ENCODE peak calls at places on chromosome 12, in ten cellular contexts. One of them, this sample, is unnamed.

GRCh38 chr12:89573081-89573810 is 47.4 kb upstream of the POC1B start:
- DNase-seq in neural progenitor cell: no peak
- DNase-seq in CD4-positive, CD25-positive, alpha-beta regulatory T cell: no peak
- DNase-seq in heart right ventricle: no peak
- DNase-seq in thoracic aorta: no peak
- DNase-seq in upper lobe of left lung: no peak
- DNase-seq in CD8-positive, alpha-beta T cell: no peak
- DNase-seq in trophoblast cell: no peak
- DNase-seq in body of pancreas: no peak
- DNase-seq in lower lobe of right lung: no peak
- DNase-seq in this sample: no peak

GRCh38 chr12:28456934-28457710 is 266.9 kb downstream of the CCDC91 start:
- DNase-seq in neural progenitor cell: no peak
- DNase-seq in CD4-positive, CD25-positive, alpha-beta regulatory T cell: no peak
- DNase-seq in heart right ventricle: no peak
- DNase-seq in thoracic aorta: no peak
- DNase-seq in upper lobe of left lung: no peak
- DNase-seq in CD8-positive, alpha-beta T cell: no peak
- DNase-seq in trophoblast cell: no peak
- DNase-seq in body of pancreas: no peak
- DNase-seq in lower lobe of right lung: no peak
- DNase-seq in this sample: no peak

GRCh38 chr12:47834199-47835016 is 14.7 kb upstream of the HDAC7 start:
- DNase-seq in neural progenitor cell: no peak
- DNase-seq in CD4-positive, CD25-positive, alpha-beta regulatory T cell: no peak
- DNase-seq in heart right ventricle: no peak
- DNase-seq in thoracic aorta: no peak
- DNase-seq in upper lobe of left lung: no peak
- DNase-seq in CD8-positive, alpha-beta T cell: no peak
- DNase-seq in trophoblast cell: no peak
- DNase-seq in body of pancreas: no peak
- DNase-seq in lower lobe of right lung: no peak
- DNase-seq in this sample: no peak

GRCh38 chr12:27619308-27619707 is 76.9 kb upstream of the REP15 start:
- DNase-seq in neural progenitor cell: no peak
- DNase-seq in CD4-positive, CD25-positive, alpha-beta regulatory T cell: no peak
- DNase-seq in heart right ventricle: no peak
- DNase-seq in thoracic aorta: no peak
- DNase-seq in upper lobe of left lung: no peak
- DNase-seq in CD8-positive, alpha-beta T cell: no peak
- DNase-seq in trophoblast cell: peak; percentile 25
- DNase-seq in body of pancreas: no peak
- DNase-seq in lower lobe of right lung: no peak
- DNase-seq in this sample: no peak

GRCh38 chr12:7645395-7646177 is 20.1 kb downstream of the APOBEC1 start:
- DNase-seq in neural progenitor cell: peak; percentile 59
- DNase-seq in CD4-positive, CD25-positive, alpha-beta regulatory T cell: no peak
- DNase-seq in heart right ventricle: no peak
- DNase-seq in thoracic aorta: no peak
- DNase-seq in upper lobe of left lung: no peak
- DNase-seq in CD8-positive, alpha-beta T cell: no peak
- DNase-seq in trophoblast cell: peak; percentile 83
- DNase-seq in body of pancreas: peak; percentile 41
- DNase-seq in lower lobe of right lung: no peak
- DNase-seq in this sample: no peak

GRCh38 chr12:5184159-5184558 is 140.5 kb downstream of the KCNA5 start:
- DNase-seq in neural progenitor cell: no peak
- DNase-seq in CD4-positive, CD25-positive, alpha-beta regulatory T cell: no peak
- DNase-seq in heart right ventricle: no peak
- DNase-seq in thoracic aorta: no peak
- DNase-seq in upper lobe of left lung: no peak
- DNase-seq in CD8-positive, alpha-beta T cell: no peak
- DNase-seq in trophoblast cell: no peak
- DNase-seq in body of pancreas: no peak
- DNase-seq in lower lobe of right lung: no peak
- DNase-seq in this sample: no peak

GRCh38 chr12:91893476-91893875 is 252.2 kb downstream of the BTG1 start:
- DNase-seq in neural progenitor cell: no peak
- DNase-seq in CD4-positive, CD25-positive, alpha-beta regulatory T cell: no peak
- DNase-seq in heart right ventricle: no peak
- DNase-seq in thoracic aorta: no peak
- DNase-seq in upper lobe of left lung: no peak
- DNase-seq in CD8-positive, alpha-beta T cell: no peak
- DNase-seq in trophoblast cell: peak; percentile 69
- DNase-seq in body of pancreas: no peak
- DNase-seq in lower lobe of right lung: no peak
- DNase-seq in this sample: no peak

GRCh38 chr12:92356405-92356804 is 210.8 kb upstream of the BTG1 start:
- DNase-seq in neural progenitor cell: no peak
- DNase-seq in CD4-positive, CD25-positive, alpha-beta regulatory T cell: no peak
- DNase-seq in heart right ventricle: no peak
- DNase-seq in thoracic aorta: no peak
- DNase-seq in upper lobe of left lung: no peak
- DNase-seq in CD8-positive, alpha-beta T cell: no peak
- DNase-seq in trophoblast cell: no peak
- DNase-seq in body of pancreas: no peak
- DNase-seq in lower lobe of right lung: no peak
- DNase-seq in this sample: no peak

GRCh38 chr12:67193705-67194104 is 75.5 kb upstream of the CAND1 start:
- DNase-seq in neural progenitor cell: peak; percentile 70
- DNase-seq in CD4-positive, CD25-positive, alpha-beta regulatory T cell: no peak
- DNase-seq in heart right ventricle: peak; percentile 4
- DNase-seq in thoracic aorta: no peak
- DNase-seq in upper lobe of left lung: no peak
- DNase-seq in CD8-positive, alpha-beta T cell: no peak
- DNase-seq in trophoblast cell: peak; percentile 59
- DNase-seq in body of pancreas: no peak
- DNase-seq in lower lobe of right lung: no peak
- DNase-seq in this sample: no peak

DNA sequence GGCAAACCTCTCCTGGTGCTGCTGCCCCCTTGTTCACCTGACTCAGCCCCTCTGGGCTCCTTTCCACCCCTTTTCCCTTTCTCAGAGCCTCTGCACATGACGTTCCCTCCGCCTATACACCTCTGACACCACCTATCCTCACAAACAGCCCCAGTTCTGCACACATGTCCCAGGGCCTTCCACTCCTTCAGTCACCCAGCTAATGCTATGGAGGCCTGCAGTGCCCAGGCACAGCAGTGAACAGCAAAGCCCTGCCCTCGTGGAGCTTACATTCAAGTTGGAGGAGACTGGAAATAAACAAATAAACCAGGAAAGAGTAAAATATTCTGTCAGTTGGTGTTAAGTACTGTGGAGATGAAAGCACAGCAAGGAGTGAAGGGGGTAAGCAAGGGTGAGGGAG is 38.5 kb upstream of the MDM1 start:
- DNase-seq in neural progenitor cell: no peak
- DNase-seq in CD4-positive, CD25-positive, alpha-beta regulatory T cell: no peak
- DNase-seq in heart right ventricle: no peak
- DNase-seq in thoracic aorta: no peak
- DNase-seq in upper lobe of left lung: no peak
- DNase-seq in CD8-positive, alpha-beta T cell: no peak
- DNase-seq in trophoblast cell: no peak
- DNase-seq in body of pancreas: no peak
- DNase-seq in lower lobe of right lung: no peak
- DNase-seq in this sample: no peak
- H3K4me1 ChIP-seq in neural progenitor cell: no peaks in the 10 kb centered on the region
- H3K4me1 ChIP-seq in CD4-positive, CD25-positive, alpha-beta regulatory T cell: peaks cover 56% of the 10 kb centered on the region
- H3K4me1 ChIP-seq in heart right ventricle: peaks cover 10% of the 10 kb centered on the region
- H3K4me1 ChIP-seq in thoracic aorta: no peaks in the 10 kb centered on the region
- H3K4me1 ChIP-seq in upper lobe of left lung: peaks cover 38% of the 10 kb centered on the region
- H3K4me1 ChIP-seq in CD8-positive, alpha-beta T cell: peaks cover 51% of the 10 kb centered on the region
- H3K4me1 ChIP-seq in trophoblast cell: peaks cover 10% of the 10 kb centered on the region
- H3K4me1 ChIP-seq in body of pancreas: no peaks in the 10 kb centered on the region
- H3K4me1 ChIP-seq in lower lobe of right lung: peaks cover 52% of the 10 kb centered on the region
- H3K4me1 ChIP-seq in this sample: peaks cover 3% of the 10 kb centered on the region

GRCh38 chr12:911191-911826 is 38.2 kb downstream of the RAD52 start:
- DNase-seq in neural progenitor cell: no peak
- DNase-seq in CD4-positive, CD25-positive, alpha-beta regulatory T cell: no peak
- DNase-seq in heart right ventricle: peak; percentile 53
- DNase-seq in thoracic aorta: no peak
- DNase-seq in upper lobe of left lung: no peak
- DNase-seq in CD8-positive, alpha-beta T cell: no peak
- DNase-seq in trophoblast cell: no peak
- DNase-seq in body of pancreas: no peak
- DNase-seq in lower lobe of right lung: no peak
- DNase-seq in this sample: no peak
- H3K4me1 ChIP-seq in neural progenitor cell: peaks cover 5% of the 10 kb centered on the region
- H3K4me1 ChIP-seq in CD4-positive, CD25-positive, alpha-beta regulatory T cell: peaks cover 5% of the 10 kb centered on the region
- H3K4me1 ChIP-seq in heart right ventricle: peaks cover 18% of the 10 kb centered on the region
- H3K4me1 ChIP-seq in thoracic aorta: peaks cover 9% of the 10 kb centered on the region
- H3K4me1 ChIP-seq in upper lobe of left lung: peaks cover 29% of the 10 kb centered on the region
- H3K4me1 ChIP-seq in CD8-positive, alpha-beta T cell: peaks cover 15% of the 10 kb centered on the region
- H3K4me1 ChIP-seq in trophoblast cell: peaks cover 3% of the 10 kb centered on the region
- H3K4me1 ChIP-seq in body of pancreas: peaks cover 7% of the 10 kb centered on the region
- H3K4me1 ChIP-seq in lower lobe of right lung: peaks cover 30% of the 10 kb centered on the region
- H3K4me1 ChIP-seq in this sample: peaks cover 2% of the 10 kb centered on the region

GRCh38 chr12:57044856-57045255 is 5.1 kb downstream of the MYO1A start:
- DNase-seq in neural progenitor cell: no peak
- DNase-seq in CD4-positive, CD25-positive, alpha-beta regulatory T cell: no peak
- DNase-seq in heart right ventricle: no peak
- DNase-seq in thoracic aorta: no peak
- DNase-seq in upper lobe of left lung: no peak
- DNase-seq in CD8-positive, alpha-beta T cell: no peak
- DNase-seq in trophoblast cell: peak; percentile 85
- DNase-seq in body of pancreas: no peak
- DNase-seq in lower lobe of right lung: no peak
- DNase-seq in this sample: no peak

GRCh38 chr12:57048423-57048822 is 1.5 kb downstream of the MYO1A start:
- DNase-seq in neural progenitor cell: no peak
- DNase-seq in CD4-positive, CD25-positive, alpha-beta regulatory T cell: no peak
- DNase-seq in heart right ventricle: no peak
- DNase-seq in thoracic aorta: no peak
- DNase-seq in upper lobe of left lung: no peak
- DNase-seq in CD8-positive, alpha-beta T cell: no peak
- DNase-seq in trophoblast cell: no peak
- DNase-seq in body of pancreas: no peak
- DNase-seq in lower lobe of right lung: no peak
- DNase-seq in this sample: no peak

GRCh38 chr12:57047981-57048380 is 1.9 kb downstream of the MYO1A start:
- DNase-seq in neural progenitor cell: no peak
- DNase-seq in CD4-positive, CD25-positive, alpha-beta regulatory T cell: no peak
- DNase-seq in heart right ventricle: no peak
- DNase-seq in thoracic aorta: no peak
- DNase-seq in upper lobe of left lung: no peak
- DNase-seq in CD8-positive, alpha-beta T cell: no peak
- DNase-seq in trophoblast cell: peak; percentile 90
- DNase-seq in body of pancreas: no peak
- DNase-seq in lower lobe of right lung: no peak
- DNase-seq in this sample: no peak

GRCh38 chr12:57046947-57047890 is 2.7 kb downstream of the MYO1A start:
- DNase-seq in neural progenitor cell: no peak
- DNase-seq in CD4-positive, CD25-positive, alpha-beta regulatory T cell: no peak
- DNase-seq in heart right ventricle: no peak
- DNase-seq in thoracic aorta: no peak
- DNase-seq in upper lobe of left lung: no peak
- DNase-seq in CD8-positive, alpha-beta T cell: peak; percentile 31
- DNase-seq in trophoblast cell: peak; percentile 61
- DNase-seq in body of pancreas: no peak
- DNase-seq in lower lobe of right lung: no peak
- DNase-seq in this sample: no peak

DNA sequence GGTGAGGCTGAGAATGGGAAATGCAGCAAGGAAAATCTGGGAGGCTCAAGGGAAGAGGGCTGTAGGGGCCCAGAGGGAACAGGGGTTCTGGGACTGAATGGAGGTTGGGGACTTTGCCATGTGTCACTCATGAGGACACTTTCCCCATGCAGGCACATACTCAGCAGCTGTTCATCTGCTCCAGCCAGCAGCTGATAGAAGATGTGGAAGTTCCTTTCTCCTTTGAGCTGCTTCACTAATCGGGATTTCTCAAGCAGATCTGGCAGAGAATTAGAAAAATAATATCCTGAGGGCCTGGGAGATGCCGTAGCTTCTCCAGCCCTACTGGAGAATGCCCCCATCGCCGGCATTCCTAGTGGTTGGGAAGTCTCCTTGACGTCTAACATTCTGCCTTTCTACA is 3.5 kb downstream of the MYO1A start:
- DNase-seq in neural progenitor cell: no peak
- DNase-seq in CD4-positive, CD25-positive, alpha-beta regulatory T cell: no peak
- DNase-seq in heart right ventricle: no peak
- DNase-seq in thoracic aorta: no peak
- DNase-seq in upper lobe of left lung: no peak
- DNase-seq in CD8-positive, alpha-beta T cell: no peak
- DNase-seq in trophoblast cell: peak; percentile 98
- DNase-seq in body of pancreas: no peak
- DNase-seq in lower lobe of right lung: no peak
- DNase-seq in this sample: no peak
- H3K4me1 ChIP-seq in neural progenitor cell: no peaks in the 10 kb centered on the region
- H3K4me1 ChIP-seq in CD4-positive, CD25-positive, alpha-beta regulatory T cell: peaks cover 9% of the 10 kb centered on the region
- H3K4me1 ChIP-seq in heart right ventricle: no peaks in the 10 kb centered on the region
- H3K4me1 ChIP-seq in thoracic aorta: no peaks in the 10 kb centered on the region
- H3K4me1 ChIP-seq in upper lobe of left lung: peaks cover 11% of the 10 kb centered on the region
- H3K4me1 ChIP-seq in CD8-positive, alpha-beta T cell: peaks cover 23% of the 10 kb centered on the region
- H3K4me1 ChIP-seq in trophoblast cell: no peaks in the 10 kb centered on the region
- H3K4me1 ChIP-seq in body of pancreas: no peaks in the 10 kb centered on the region
- H3K4me1 ChIP-seq in lower lobe of right lung: peaks cover 9% of the 10 kb centered on the region
- H3K4me1 ChIP-seq in this sample: no peaks in the 10 kb centered on the region

GRCh38 chr12:31298510-31298904 is 27.4 kb downstream of the SINHCAF start:
- DNase-seq in neural progenitor cell: no peak
- DNase-seq in CD4-positive, CD25-positive, alpha-beta regulatory T cell: no peak
- DNase-seq in heart right ventricle: no peak
- DNase-seq in thoracic aorta: no peak
- DNase-seq in upper lobe of left lung: no peak
- DNase-seq in CD8-positive, alpha-beta T cell: no peak
- DNase-seq in trophoblast cell: no peak
- DNase-seq in body of pancreas: no peak
- DNase-seq in lower lobe of right lung: no peak
- DNase-seq in this sample: no peak
- H3K4me1 ChIP-seq in neural progenitor cell: peaks cover 17% of the 10 kb centered on the region
- H3K4me1 ChIP-seq in CD4-positive, CD25-positive, alpha-beta regulatory T cell: no peaks in the 10 kb centered on the region
- H3K4me1 ChIP-seq in heart right ventricle: no peaks in the 10 kb centered on the region
- H3K4me1 ChIP-seq in thoracic aorta: no peaks in the 10 kb centered on the region
- H3K4me1 ChIP-seq in upper lobe of left lung: no peaks in the 10 kb centered on the region
- H3K4me1 ChIP-seq in CD8-positive, alpha-beta T cell: peaks cover 9% of the 10 kb centered on the region
- H3K4me1 ChIP-seq in trophoblast cell: peaks cover 2% of the 10 kb centered on the region
- H3K4me1 ChIP-seq in body of pancreas: peaks cover 7% of the 10 kb centered on the region
- H3K4me1 ChIP-seq in lower lobe of right lung: no peaks in the 10 kb centered on the region
- H3K4me1 ChIP-seq in this sample: no peaks in the 10 kb centered on the region

GRCh38 chr12:64670856-64671639 is 60.8 kb downstream of the RASSF3 start:
- DNase-seq in neural progenitor cell: no peak
- DNase-seq in CD4-positive, CD25-positive, alpha-beta regulatory T cell: no peak
- DNase-seq in heart right ventricle: no peak
- DNase-seq in thoracic aorta: no peak
- DNase-seq in upper lobe of left lung: no peak
- DNase-seq in CD8-positive, alpha-beta T cell: no peak
- DNase-seq in trophoblast cell: peak; percentile 79
- DNase-seq in body of pancreas: peak; percentile 61
- DNase-seq in lower lobe of right lung: no peak
- DNase-seq in this sample: peak; percentile 77
- H3K4me1 ChIP-seq in neural progenitor cell: peaks cover 20% of the 10 kb centered on the region
- H3K4me1 ChIP-seq in CD4-positive, CD25-positive, alpha-beta regulatory T cell: peaks cover 100% of the 10 kb centered on the region
- H3K4me1 ChIP-seq in heart right ventricle: peaks cover 94% of the 10 kb centered on the region
- H3K4me1 ChIP-seq in thoracic aorta: peaks cover 66% of the 10 kb centered on the region
- H3K4me1 ChIP-seq in upper lobe of left lung: peaks cover 98% of the 10 kb centered on the region
- H3K4me1 ChIP-seq in CD8-positive, alpha-beta T cell: peaks cover 89% of the 10 kb centered on the region
- H3K4me1 ChIP-seq in trophoblast cell: peaks cover 28% of the 10 kb centered on the region
- H3K4me1 ChIP-seq in body of pancreas: peaks cover 93% of the 10 kb centered on the region
- H3K4me1 ChIP-seq in lower lobe of right lung: peaks cover 99% of the 10 kb centered on the region
- H3K4me1 ChIP-seq in this sample: peaks cover 44% of the 10 kb centered on the region

DNA sequence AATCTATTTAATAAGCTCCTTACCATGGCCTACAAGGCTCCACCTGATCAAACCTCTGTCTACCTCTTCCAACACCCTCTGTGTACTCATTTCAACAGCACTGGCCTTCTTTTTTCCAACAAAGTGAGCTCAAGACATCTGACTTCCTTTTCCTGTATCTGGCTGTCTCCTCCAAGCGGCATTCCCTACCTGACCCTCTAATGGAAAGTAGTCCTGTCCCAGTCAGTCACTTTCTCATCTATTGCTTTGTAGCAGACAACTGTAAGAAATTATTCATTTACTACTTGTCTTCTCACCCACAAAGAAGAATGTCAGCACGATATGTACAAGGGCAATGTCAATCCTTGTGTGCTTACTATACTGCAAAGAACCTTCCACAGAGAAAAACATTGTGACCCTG is 149.6 kb downstream of the MED13L start:
- DNase-seq in neural progenitor cell: peak; percentile 18
- DNase-seq in CD4-positive, CD25-positive, alpha-beta regulatory T cell: no peak
- DNase-seq in heart right ventricle: no peak
- DNase-seq in thoracic aorta: no peak
- DNase-seq in upper lobe of left lung: no peak
- DNase-seq in CD8-positive, alpha-beta T cell: no peak
- DNase-seq in trophoblast cell: no peak
- DNase-seq in body of pancreas: no peak
- DNase-seq in lower lobe of right lung: no peak
- DNase-seq in this sample: no peak
- H3K4me1 ChIP-seq in neural progenitor cell: peaks cover 31% of the 10 kb centered on the region
- H3K4me1 ChIP-seq in CD4-positive, CD25-positive, alpha-beta regulatory T cell: peaks cover 15% of the 10 kb centered on the region
- H3K4me1 ChIP-seq in heart right ventricle: peaks cover 54% of the 10 kb centered on the region
- H3K4me1 ChIP-seq in thoracic aorta: peaks cover 65% of the 10 kb centered on the region
- H3K4me1 ChIP-seq in upper lobe of left lung: peaks cover 75% of the 10 kb centered on the region
- H3K4me1 ChIP-seq in CD8-positive, alpha-beta T cell: peaks cover 26% of the 10 kb centered on the region
- H3K4me1 ChIP-seq in trophoblast cell: peaks cover 7% of the 10 kb centered on the region
- H3K4me1 ChIP-seq in body of pancreas: peaks cover 48% of the 10 kb centered on the region
- H3K4me1 ChIP-seq in lower lobe of right lung: peaks cover 69% of the 10 kb centered on the region
- H3K4me1 ChIP-seq in this sample: peaks cover 18% of the 10 kb centered on the region

This sample was measured in ascending aorta.